ENCODE peak calls at places on chromosomes 13 and 19, in seven cellular contexts. H, C, O, F, Y, G and N are unnamed samples.

GRCh38 chr19:18021121-18021755 is 13.3 kb downstream of the ARRDC2 start:
- DNase-seq in H (peak; percentile 62), C (no peak), O (peak; percentile 92), F (peak; percentile 95), Y (no peak), G (peak; percentile 82), N (peak; percentile 86)

GRCh38 chr19:36113895-36114762 is 546 bp downstream of the POLR2I start:
- DNase-seq in H (peak; percentile 7), C (no peak), O (peak; percentile 29), F (peak; percentile 35), Y (peak; percentile 45), G (peak; percentile 38), N (peak; percentile 22)

GRCh38 chr13:37319041-37319443 is 213.6 kb upstream of the CSNK1A1L start:
- DNase-seq in H (no peak), C (no peak), O (no peak), F (no peak), Y (no peak), G (peak; percentile 81), N (no peak)

GRCh38 chr19:6048348-6048747 is 62.0 kb downstream of the RFX2 start:
- DNase-seq in H (no peak), C (no peak), O (no peak), F (no peak), Y (no peak), G (no peak), N (no peak)

GRCh38 chr13:49933511-49933910 is 2.6 kb downstream of the SPRYD7 start:
- DNase-seq in H (no peak), C (no peak), O (no peak), F (no peak), Y (no peak), G (no peak), N (no peak)

GRCh38 chr19:993361-993830 is 6.8 kb upstream of the GRIN3B start:
- DNase-seq in H (no peak), C (no peak), O (no peak), F (no peak), Y (no peak), G (no peak), N (no peak)

GRCh38 chr13:48977973-48978372 is 2.3 kb downstream of the FNDC3A start:
- DNase-seq in H (no peak), C (peak; percentile 2), O (peak; percentile 29), F (peak; percentile 69), Y (no peak), G (peak; percentile 36), N (no peak)

GRCh38 chr19:42184401-42184861 is 33.0 kb downstream of the DEDD2 start:
- DNase-seq in H (peak; percentile 74), C (peak; percentile 63), O (peak; percentile 85), F (peak; percentile 90), Y (peak; percentile 93), G (peak; percentile 93), N (peak; percentile 83)

GRCh38 chr19:58040751-58041525 is 7.1 kb downstream of the ZSCAN1 start:
- DNase-seq in H (no peak), C (no peak), O (no peak), F (no peak), Y (no peak), G (no peak), N (no peak)

GRCh38 chr13:24149306-24150032 is 11.1 kb upstream of the SPATA13 start:
- DNase-seq in H (no peak), C (no peak), O (peak; percentile 67), F (peak; percentile 68), Y (no peak), G (peak; percentile 53), N (no peak)

GRCh38 chr13:80116107-80116506 is 224.8 kb downstream of the SPRY2 start:
- DNase-seq in H (no peak), C (no peak), O (peak; percentile 63), F (peak; percentile 74), Y (no peak), G (peak; percentile 81), N (no peak)

GRCh38 chr19:42285546-42285945 is 16.4 kb upstream of the PRR19 start:
- DNase-seq in H (no peak), C (no peak), O (no peak), F (no peak), Y (peak; percentile 46), G (no peak), N (no peak)

GRCh38 chr13:35978607-35979316 is 152.4 kb downstream of the DCLK1 start:
- DNase-seq in H (peak; percentile 46), C (peak; percentile 57), O (peak; percentile 89), F (peak; percentile 88), Y (peak; percentile 46), G (peak; percentile 73), N (peak; percentile 36)

GRCh38 chr19:28701491-28701890 is 511.5 kb downstream of the UQCRFS1 start:
- DNase-seq in H (no peak), C (no peak), O (peak; percentile 25), F (peak; percentile 70), Y (no peak), G (peak; percentile 55), N (no peak)

GRCh38 chr19:7327802-7328201 is 20.9 kb upstream of the ARHGEF18 start:
- DNase-seq in H (no peak), C (no peak), O (no peak), F (no peak), Y (no peak), G (no peak), N (no peak)

GRCh38 chr19:46974181-46974580 is 45.5 kb upstream of the NPAS1 start:
- DNase-seq in H (no peak), C (no peak), O (no peak), F (no peak), Y (no peak), G (no peak), N (no peak)

GRCh38 chr19:46977548-46977947 is 42.1 kb upstream of the NPAS1 start:
- DNase-seq in H (no peak), C (no peak), O (no peak), F (no peak), Y (no peak), G (peak; percentile 50), N (no peak)

GRCh38 chr19:46975918-46976782 is 43.5 kb upstream of the NPAS1 start:
- DNase-seq in H (no peak), C (no peak), O (peak; percentile 99), F (peak; percentile 96), Y (peak; percentile 84), G (peak; percentile 100), N (peak; percentile 97)

GRCh38 chr19:46976845-46977320 is 42.8 kb upstream of the NPAS1 start:
- DNase-seq in H (no peak), C (no peak), O (peak; percentile 76), F (peak; percentile 67), Y (peak; percentile 74), G (peak; percentile 93), N (peak; percentile 32)

DNA sequence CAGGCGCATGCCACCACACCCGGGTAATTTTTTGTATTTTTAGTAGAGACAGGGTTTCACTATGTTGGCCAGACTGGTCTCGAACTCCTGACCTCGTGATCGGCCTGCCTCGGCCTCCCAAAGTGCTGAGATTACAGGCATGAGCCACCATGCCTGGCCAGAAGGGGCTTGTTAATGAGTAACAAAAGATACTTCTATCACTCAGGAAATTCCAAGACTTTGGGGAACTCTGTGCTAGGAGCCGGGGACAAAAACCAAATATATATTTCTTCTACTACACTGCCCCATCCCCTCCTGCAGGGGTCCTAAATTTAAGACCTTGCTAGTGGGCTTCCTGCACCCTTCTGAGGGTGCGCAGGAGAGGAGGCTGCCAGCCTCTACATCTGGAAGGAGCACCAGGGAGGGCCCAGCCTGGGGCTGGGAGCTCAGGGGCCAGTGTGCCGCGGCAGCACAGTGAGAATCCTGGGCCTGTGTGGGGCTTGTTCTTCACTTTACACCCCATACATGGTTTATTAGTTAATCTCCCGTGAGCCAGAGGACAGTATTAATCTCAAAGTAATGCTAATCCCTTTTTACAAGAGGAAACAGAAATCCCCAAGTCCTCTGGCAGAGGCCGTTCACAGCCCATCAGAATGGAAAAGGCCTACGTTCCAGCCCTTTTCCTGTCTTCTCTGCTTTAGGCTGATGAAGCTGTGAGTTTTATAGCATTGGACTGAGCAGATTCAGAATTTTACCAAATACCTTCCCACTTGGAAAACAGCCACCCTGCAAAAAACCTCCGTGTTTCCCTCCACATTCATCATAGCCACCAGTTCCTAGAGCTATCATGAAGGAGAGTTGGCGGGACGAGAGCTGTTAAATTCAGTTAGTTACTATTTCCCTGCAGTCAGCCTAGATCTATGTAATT is 44.4 kb upstream of the NPAS1 start:
- DNase-seq in H (no peak), C (peak; percentile 88), O (no peak), F (peak; percentile 37), Y (peak; percentile 42), G (peak; percentile 58), N (no peak)
- H3K4me3 ChIP-seq in H (no peak overlapping the region), C (no peak overlapping the region), O (no peak overlapping the region), F (no peak overlapping the region), Y (no peak overlapping the region), G (no peak overlapping the region), N (no peak overlapping the region)

GRCh38 chr19:34676697-34677385 is at the start of gene SCGB2B2:
- DNase-seq in H (peak; percentile 94), C (no peak), O (no peak), F (no peak), Y (no peak), G (no peak), N (no peak)

GRCh38 chr19:34675250-34675649 is 1.7 kb downstream of the SCGB2B2 start:
- DNase-seq in H (no peak), C (no peak), O (no peak), F (no peak), Y (no peak), G (no peak), N (no peak)

GRCh38 chr19:34678085-34678412 is 571 bp downstream of the ZNF302 start:
- DNase-seq in H (no peak), C (no peak), O (no peak), F (no peak), Y (no peak), G (no peak), N (no peak)

GRCh38 chr19:34677386-34678084 is at the start of gene ZNF302:
- DNase-seq in H (peak; percentile 98), C (peak; percentile 91), O (peak; percentile 98), F (peak; percentile 99), Y (peak; percentile 99), G (peak; percentile 97), N (peak; percentile 96)

GRCh38 chr19:34675919-34676318 is 1.0 kb downstream of the SCGB2B2 start:
- DNase-seq in H (no peak), C (no peak), O (no peak), F (no peak), Y (no peak), G (no peak), N (no peak)
- H3K4me3 ChIP-seq in H (no peak overlapping the region), C (no peak overlapping the region), O (no peak overlapping the region), F (no peak overlapping the region), Y (no peak overlapping the region), G (no peak overlapping the region), N (no peak overlapping the region)

GRCh38 chr19:48965806-48966540 is 864 bp downstream of the FTL start:
- DNase-seq in H (peak; percentile 94), C (peak; percentile 84), O (peak; percentile 76), F (peak; percentile 86), Y (peak; percentile 95), G (peak; percentile 76), N (peak; percentile 89)
- H3K4me3 ChIP-seq in H (peak overlapping the region; percentile 85), C (peak overlapping the region; percentile 91), O (peak overlapping the region; percentile 99), F (peak overlapping the region; percentile 95), Y (peak overlapping the region; percentile 82), G (peak overlapping the region; percentile 100), N (peak overlapping the region; percentile 88)

DNA sequence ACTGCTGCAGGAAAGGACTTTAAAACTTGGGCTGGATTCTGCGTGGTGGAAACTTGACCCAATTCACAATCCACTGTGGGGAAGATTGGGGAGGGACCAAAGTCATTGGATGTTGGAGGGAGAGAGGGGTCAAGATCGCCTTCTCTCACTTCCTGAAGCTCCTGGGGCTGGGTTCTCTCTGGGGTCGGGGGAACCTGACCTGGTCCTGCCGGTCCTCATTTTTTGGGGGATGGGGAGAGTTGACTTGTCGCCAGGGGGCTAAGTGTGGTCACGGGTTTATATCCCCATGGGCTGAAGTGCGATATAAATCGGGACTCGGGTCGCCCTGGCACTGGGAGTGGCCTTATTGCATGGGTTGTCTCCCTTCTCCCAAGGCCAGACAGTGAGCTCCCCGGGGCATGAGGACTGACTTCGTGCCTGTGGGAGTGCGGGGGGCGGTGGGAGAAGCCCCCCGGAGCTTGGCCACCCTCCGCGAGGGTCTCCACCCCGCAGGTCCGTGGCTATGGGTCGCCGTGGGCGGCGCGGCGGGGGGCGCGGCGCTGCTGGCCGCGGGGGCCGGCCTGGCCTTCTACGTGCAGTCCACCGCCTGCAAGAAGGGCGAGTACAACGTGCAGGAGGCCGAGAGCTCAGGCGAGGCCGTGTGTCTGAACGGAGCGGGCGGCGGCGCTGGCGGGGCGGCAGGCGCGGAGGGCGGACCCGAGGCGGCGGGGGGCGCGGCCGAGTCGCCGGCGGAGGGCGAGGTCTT is 6.3 kb downstream of the ICAM5 start:
- DNase-seq in H (no peak), C (no peak), O (no peak), F (no peak), Y (peak; percentile 79), G (no peak), N (no peak)
- H3K4me3 ChIP-seq in H (peak overlapping the region; percentile 68), C (no peak overlapping the region), O (no peak overlapping the region), F (peak overlapping the region; percentile 14), Y (peak overlapping the region; percentile 30), G (no peak overlapping the region), N (no peak overlapping the region)